ENCODE peak calls at places on chromosomes 6 and 20, in seven cellular contexts. One of them, this sample, is unnamed.

GRCh38 chr6:44257007-44257752 is at the start of gene SLC35B2:
- DNase-seq in esophagus muscularis mucosa: no peak
- DNase-seq in endothelial cell of umbilical vein: peak; percentile 76
- DNase-seq in prostate gland: peak; percentile 43
- DNase-seq in sigmoid colon: peak; percentile 84
- DNase-seq in breast epithelium: peak; percentile 67
- DNase-seq in transverse colon: peak; percentile 70
- DNase-seq in this sample: peak; percentile 93

GRCh38 chr6:57302477-57302876 is 15.0 kb upstream of the PRIM2 start:
- DNase-seq in esophagus muscularis mucosa: no peak
- DNase-seq in endothelial cell of umbilical vein: no peak
- DNase-seq in prostate gland: no peak
- DNase-seq in sigmoid colon: no peak
- DNase-seq in breast epithelium: no peak
- DNase-seq in transverse colon: no peak
- DNase-seq in this sample: no peak

GRCh38 chr20:21228511-21228910 is 74.6 kb upstream of the XRN2 start:
- DNase-seq in esophagus muscularis mucosa: no peak
- DNase-seq in endothelial cell of umbilical vein: no peak
- DNase-seq in prostate gland: no peak
- DNase-seq in sigmoid colon: no peak
- DNase-seq in breast epithelium: no peak
- DNase-seq in transverse colon: no peak
- DNase-seq in this sample: no peak

GRCh38 chr6:127855542-127856159 is 45.2 kb downstream of the THEMIS start:
- DNase-seq in esophagus muscularis mucosa: no peak
- DNase-seq in endothelial cell of umbilical vein: peak; percentile 61
- DNase-seq in prostate gland: no peak
- DNase-seq in sigmoid colon: no peak
- DNase-seq in breast epithelium: no peak
- DNase-seq in transverse colon: no peak
- DNase-seq in this sample: no peak

GRCh38 chr20:45506927-45507820 is 8.2 kb downstream of the SPINT3 start:
- DNase-seq in esophagus muscularis mucosa: no peak
- DNase-seq in endothelial cell of umbilical vein: no peak
- DNase-seq in prostate gland: no peak
- DNase-seq in sigmoid colon: no peak
- DNase-seq in breast epithelium: no peak
- DNase-seq in transverse colon: no peak
- DNase-seq in this sample: no peak

GRCh38 chr6:56581561-56581960 is 61.1 kb downstream of the DST start:
- DNase-seq in esophagus muscularis mucosa: no peak
- DNase-seq in endothelial cell of umbilical vein: no peak
- DNase-seq in prostate gland: no peak
- DNase-seq in sigmoid colon: no peak
- DNase-seq in breast epithelium: no peak
- DNase-seq in transverse colon: no peak
- DNase-seq in this sample: no peak

GRCh38 chr6:56798163-56798562 is 155.5 kb upstream of the DST start:
- DNase-seq in esophagus muscularis mucosa: no peak
- DNase-seq in endothelial cell of umbilical vein: no peak
- DNase-seq in prostate gland: no peak
- DNase-seq in sigmoid colon: no peak
- DNase-seq in breast epithelium: no peak
- DNase-seq in transverse colon: no peak
- DNase-seq in this sample: no peak

GRCh38 chr6:87504440-87504839 is 31.7 kb downstream of the SLC35A1 start:
- DNase-seq in esophagus muscularis mucosa: no peak
- DNase-seq in endothelial cell of umbilical vein: no peak
- DNase-seq in prostate gland: no peak
- DNase-seq in sigmoid colon: no peak
- DNase-seq in breast epithelium: no peak
- DNase-seq in transverse colon: no peak
- DNase-seq in this sample: no peak

GRCh38 chr6:51028271-51028670 is 209.6 kb downstream of the TFAP2B start:
- DNase-seq in esophagus muscularis mucosa: no peak
- DNase-seq in endothelial cell of umbilical vein: no peak
- DNase-seq in prostate gland: no peak
- DNase-seq in sigmoid colon: no peak
- DNase-seq in breast epithelium: no peak
- DNase-seq in transverse colon: no peak
- DNase-seq in this sample: no peak

GRCh38 chr6:26299286-26300042 is 65.5 kb upstream of the BTN3A2 start:
- DNase-seq in esophagus muscularis mucosa: no peak
- DNase-seq in endothelial cell of umbilical vein: no peak
- DNase-seq in prostate gland: no peak
- DNase-seq in sigmoid colon: no peak
- DNase-seq in breast epithelium: no peak
- DNase-seq in transverse colon: no peak
- DNase-seq in this sample: no peak

GRCh38 chr20:13817342-13817741 is 32.5 kb downstream of the NDUFAF5 start:
- DNase-seq in esophagus muscularis mucosa: no peak
- DNase-seq in endothelial cell of umbilical vein: peak; percentile 40
- DNase-seq in prostate gland: no peak
- DNase-seq in sigmoid colon: no peak
- DNase-seq in breast epithelium: no peak
- DNase-seq in transverse colon: no peak
- DNase-seq in this sample: no peak

GRCh38 chr6:164035912-164036485 is 621.5 kb downstream of the QKI start:
- DNase-seq in esophagus muscularis mucosa: no peak
- DNase-seq in endothelial cell of umbilical vein: no peak
- DNase-seq in prostate gland: peak; percentile 16
- DNase-seq in sigmoid colon: no peak
- DNase-seq in breast epithelium: no peak
- DNase-seq in transverse colon: no peak
- DNase-seq in this sample: no peak

GRCh38 chr6:7505196-7505699 is 36.2 kb upstream of the DSP start:
- DNase-seq in esophagus muscularis mucosa: no peak
- DNase-seq in endothelial cell of umbilical vein: peak; percentile 6
- DNase-seq in prostate gland: peak; percentile 58
- DNase-seq in sigmoid colon: no peak
- DNase-seq in breast epithelium: peak; percentile 59
- DNase-seq in transverse colon: peak; percentile 65
- DNase-seq in this sample: no peak

GRCh38 chr20:38272961-38273360 is 12.4 kb upstream of the KIAA1755 start:
- DNase-seq in esophagus muscularis mucosa: no peak
- DNase-seq in endothelial cell of umbilical vein: peak; percentile 61
- DNase-seq in prostate gland: no peak
- DNase-seq in sigmoid colon: peak; percentile 52
- DNase-seq in breast epithelium: no peak
- DNase-seq in transverse colon: no peak
- DNase-seq in this sample: no peak

GRCh38 chr6:6751615-6752014 is 163.1 kb downstream of the LY86 start:
- DNase-seq in esophagus muscularis mucosa: no peak
- DNase-seq in endothelial cell of umbilical vein: no peak
- DNase-seq in prostate gland: peak; percentile 43
- DNase-seq in sigmoid colon: peak; percentile 79
- DNase-seq in breast epithelium: no peak
- DNase-seq in transverse colon: peak; percentile 84
- DNase-seq in this sample: no peak

GRCh38 chr6:143536866-143537691 is 25.6 kb upstream of the FUCA2 start:
- DNase-seq in esophagus muscularis mucosa: no peak
- DNase-seq in endothelial cell of umbilical vein: peak; percentile 61
- DNase-seq in prostate gland: peak; percentile 37
- DNase-seq in sigmoid colon: peak; percentile 79
- DNase-seq in breast epithelium: peak; percentile 55
- DNase-seq in transverse colon: peak; percentile 81
- DNase-seq in this sample: peak; percentile 93

GRCh38 chr6:170067257-170067656 is 223.6 kb downstream of the DLL1 start:
- DNase-seq in esophagus muscularis mucosa: no peak
- DNase-seq in endothelial cell of umbilical vein: no peak
- DNase-seq in prostate gland: no peak
- DNase-seq in sigmoid colon: peak; percentile 61
- DNase-seq in breast epithelium: peak; percentile 43
- DNase-seq in transverse colon: peak; percentile 21
- DNase-seq in this sample: peak; percentile 70

GRCh38 chr6:386688-387266 is 4.8 kb upstream of the IRF4 start:
- DNase-seq in esophagus muscularis mucosa: peak; percentile 91
- DNase-seq in endothelial cell of umbilical vein: no peak
- DNase-seq in prostate gland: no peak
- DNase-seq in sigmoid colon: no peak
- DNase-seq in breast epithelium: no peak
- DNase-seq in transverse colon: peak; percentile 6
- DNase-seq in this sample: no peak

GRCh38 chr20:10218536-10219451 is at the start of gene SNAP25:
- DNase-seq in esophagus muscularis mucosa: no peak
- DNase-seq in endothelial cell of umbilical vein: peak; percentile 71
- DNase-seq in prostate gland: peak; percentile 64
- DNase-seq in sigmoid colon: peak; percentile 71
- DNase-seq in breast epithelium: peak; percentile 63
- DNase-seq in transverse colon: peak; percentile 22
- DNase-seq in this sample: no peak

GRCh38 chr6:22956029-22956715 is 386.8 kb downstream of the HDGFL1 start:
- DNase-seq in esophagus muscularis mucosa: no peak
- DNase-seq in endothelial cell of umbilical vein: no peak
- DNase-seq in prostate gland: peak; percentile 46
- DNase-seq in sigmoid colon: no peak
- DNase-seq in breast epithelium: no peak
- DNase-seq in transverse colon: no peak
- DNase-seq in this sample: no peak

GRCh38 chr6:123117145-123117908 is 121.3 kb downstream of the CLVS2 start:
- DNase-seq in esophagus muscularis mucosa: no peak
- DNase-seq in endothelial cell of umbilical vein: no peak
- DNase-seq in prostate gland: no peak
- DNase-seq in sigmoid colon: no peak
- DNase-seq in breast epithelium: no peak
- DNase-seq in transverse colon: no peak
- DNase-seq in this sample: no peak

GRCh38 chr6:123116370-123116769 is 120.3 kb downstream of the CLVS2 start:
- DNase-seq in esophagus muscularis mucosa: no peak
- DNase-seq in endothelial cell of umbilical vein: no peak
- DNase-seq in prostate gland: no peak
- DNase-seq in sigmoid colon: no peak
- DNase-seq in breast epithelium: no peak
- DNase-seq in transverse colon: no peak
- DNase-seq in this sample: no peak

DNA sequence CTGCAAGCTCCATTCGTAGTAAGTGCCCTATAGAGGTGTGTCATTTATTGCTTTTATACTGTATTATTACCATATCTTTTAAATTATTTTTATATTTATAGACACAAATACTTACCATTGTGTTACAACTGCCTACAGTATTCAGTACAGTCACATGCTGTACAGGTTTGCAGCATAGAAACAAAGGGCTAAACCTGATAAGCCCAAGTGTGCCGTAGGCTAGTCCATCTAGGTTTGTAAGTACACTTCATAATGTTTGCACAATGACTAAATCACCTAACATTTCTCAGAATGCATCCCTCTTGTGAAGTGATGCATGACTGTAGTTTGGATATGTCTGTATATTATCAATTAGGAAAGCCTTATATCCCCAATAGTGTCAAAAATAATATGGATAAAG is 122.8 kb downstream of the CLVS2 start:
- DNase-seq in esophagus muscularis mucosa: no peak
- DNase-seq in endothelial cell of umbilical vein: no peak
- DNase-seq in prostate gland: no peak
- DNase-seq in sigmoid colon: no peak
- DNase-seq in breast epithelium: no peak
- DNase-seq in transverse colon: no peak
- DNase-seq in this sample: no peak
- TF ChIP-seq POLR2AphosphoS5 in esophagus muscularis mucosa: no peak
- TF ChIP-seq POLR2AphosphoS5 in endothelial cell of umbilical vein: no peak
- TF ChIP-seq POLR2AphosphoS5 in prostate gland: no peak
- TF ChIP-seq POLR2AphosphoS5 in sigmoid colon: no peak
- TF ChIP-seq POLR2AphosphoS5 in breast epithelium: no peak
- TF ChIP-seq POLR2AphosphoS5 in transverse colon: no peak
- TF ChIP-seq POLR2AphosphoS5 in this sample: no peak

DNA sequence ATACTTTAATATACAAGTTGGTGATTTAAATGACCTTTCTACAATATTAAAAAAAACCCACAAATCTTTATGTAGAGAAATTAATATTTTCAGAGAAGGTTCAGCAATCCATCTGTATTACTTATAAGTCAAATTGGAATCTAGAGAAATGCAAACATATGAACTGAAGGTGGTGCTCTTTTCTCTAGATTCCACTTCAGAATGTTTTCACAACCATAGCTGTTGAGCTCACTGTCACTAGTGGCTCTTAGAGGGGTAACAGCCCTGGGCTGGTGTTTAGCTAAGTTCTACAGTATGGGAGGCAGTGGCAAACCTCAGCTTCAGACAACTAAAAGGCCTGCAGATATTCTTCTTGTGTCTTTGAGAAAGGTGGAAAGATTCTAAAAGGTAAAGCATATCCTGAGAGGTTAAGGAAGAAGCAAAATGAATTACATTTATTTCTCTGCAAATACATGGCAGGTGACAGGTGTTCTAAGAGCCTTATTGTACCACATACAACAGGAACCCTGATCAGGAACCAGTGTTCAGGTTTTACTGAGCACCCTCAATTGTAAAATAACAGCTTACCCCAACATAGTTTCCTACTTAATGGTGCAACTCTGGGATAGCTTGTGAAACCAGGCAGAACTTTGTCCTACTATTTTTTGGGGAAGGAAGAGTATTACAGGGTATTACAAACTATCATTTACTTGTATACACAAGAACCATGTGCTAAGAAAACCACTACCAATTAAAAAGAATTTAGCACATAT is 56.6 kb upstream of the SAMHD1 start:
- DNase-seq in esophagus muscularis mucosa: no peak
- DNase-seq in endothelial cell of umbilical vein: peak; percentile 42
- DNase-seq in prostate gland: no peak
- DNase-seq in sigmoid colon: no peak
- DNase-seq in breast epithelium: no peak
- DNase-seq in transverse colon: no peak
- DNase-seq in this sample: no peak
- H3K4me3 ChIP-seq in esophagus muscularis mucosa: no peak overlapping the region
- H3K4me3 ChIP-seq in endothelial cell of umbilical vein: no peak overlapping the region
- H3K4me3 ChIP-seq in prostate gland: no peak overlapping the region
- H3K4me3 ChIP-seq in sigmoid colon: no peak overlapping the region
- H3K4me3 ChIP-seq in breast epithelium: no peak overlapping the region
- H3K4me3 ChIP-seq in transverse colon: no peak overlapping the region
- H3K4me3 ChIP-seq in this sample: no peak overlapping the region

DNA sequence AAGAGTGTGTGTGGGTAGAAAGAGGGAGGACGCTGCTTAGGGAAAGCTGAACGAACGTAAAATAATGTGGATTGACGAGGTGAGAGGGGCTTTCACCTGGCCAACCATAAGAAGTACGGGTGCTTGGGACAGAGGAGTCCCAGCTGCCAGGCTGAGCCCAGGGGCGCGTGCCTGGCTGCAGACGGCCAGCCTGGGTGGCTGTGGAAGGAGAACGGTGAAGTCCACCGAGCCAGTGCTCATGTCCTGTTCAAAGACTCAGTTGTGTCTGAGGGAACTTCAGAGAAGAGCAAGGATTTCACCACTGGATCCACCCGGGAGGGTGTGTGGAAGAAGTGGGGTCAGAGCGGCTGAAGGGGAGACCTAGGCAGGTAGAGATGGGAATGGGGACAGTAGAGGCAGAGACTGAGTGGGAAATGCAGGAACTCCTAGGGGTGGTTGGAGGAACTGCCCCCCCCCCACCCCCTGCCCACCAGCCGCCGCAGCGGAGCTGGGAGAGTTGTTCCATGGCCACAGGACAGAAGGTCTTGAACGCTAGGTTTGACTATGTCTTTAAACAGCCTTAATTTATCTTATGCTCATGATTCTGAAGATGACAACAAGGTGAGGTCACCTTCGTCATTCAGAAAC is 68.1 kb upstream of the TBXT start:
- DNase-seq in esophagus muscularis mucosa: no peak
- DNase-seq in endothelial cell of umbilical vein: no peak
- DNase-seq in prostate gland: no peak
- DNase-seq in sigmoid colon: no peak
- DNase-seq in breast epithelium: no peak
- DNase-seq in transverse colon: no peak
- DNase-seq in this sample: no peak
- H3K27ac ChIP-seq in esophagus muscularis mucosa: no peak overlapping the region
- H3K27ac ChIP-seq in endothelial cell of umbilical vein: no peak overlapping the region
- H3K27ac ChIP-seq in prostate gland: no peak overlapping the region
- H3K27ac ChIP-seq in sigmoid colon: no peak overlapping the region
- H3K27ac ChIP-seq in breast epithelium: no peak overlapping the region
- H3K27ac ChIP-seq in transverse colon: no peak overlapping the region
- H3K27ac ChIP-seq in this sample: peak overlapping the region; percentile 84

GRCh38 chr20:36549942-36550796 is 8.8 kb downstream of the MYL9 start:
- DNase-seq in esophagus muscularis mucosa: no peak
- DNase-seq in endothelial cell of umbilical vein: no peak
- DNase-seq in prostate gland: no peak
- DNase-seq in sigmoid colon: peak; percentile 78
- DNase-seq in breast epithelium: no peak
- DNase-seq in transverse colon: no peak
- DNase-seq in this sample: peak; percentile 51
- TF ChIP-seq POLR2AphosphoS5 in esophagus muscularis mucosa: peak; percentile 65
- TF ChIP-seq POLR2AphosphoS5 in endothelial cell of umbilical vein: peak; percentile 27
- TF ChIP-seq POLR2AphosphoS5 in prostate gland: no peak
- TF ChIP-seq POLR2AphosphoS5 in sigmoid colon: peak; percentile 80
- TF ChIP-seq POLR2AphosphoS5 in breast epithelium: no peak
- TF ChIP-seq POLR2AphosphoS5 in transverse colon: no peak
- TF ChIP-seq POLR2AphosphoS5 in this sample: peak; percentile 26